ENCODE peak calls at places on chromosomes 1 and 21, in ten cellular contexts. B, X, P, E, G, O, H, K, N and Q are unnamed samples.

GRCh38 chr1:214282696-214283225 is 1.8 kb downstream of the SMYD2 start:
- DNase-seq in B (no peak), X (no peak), P (no peak), E (no peak), G (no peak), O (no peak), H (no peak), K (no peak), N (no peak), Q (no peak)

GRCh38 chr21:45403133-45403824 is 1.7 kb upstream of the COL18A1 start:
- DNase-seq in B (no peak), X (no peak), P (no peak), E (no peak), G (no peak), O (no peak), H (peak; percentile 24), K (no peak), N (no peak), Q (no peak)

GRCh38 chr1:222909586-222909985 is 94.7 kb downstream of the DISP1 start:
- DNase-seq in B (peak; percentile 72), X (no peak), P (no peak), E (peak; percentile 73), G (no peak), O (no peak), H (no peak), K (no peak), N (peak; percentile 9), Q (no peak)

GRCh38 chr1:14538335-14538734 is 60.1 kb upstream of the KAZN start:
- DNase-seq in B (no peak), X (no peak), P (no peak), E (no peak), G (no peak), O (no peak), H (no peak), K (no peak), N (no peak), Q (no peak)

GRCh38 chr1:153538315-153538821 is 2.4 kb downstream of the S100A5 start:
- DNase-seq in B (peak; percentile 43), X (no peak), P (peak; percentile 51), E (no peak), G (no peak), O (no peak), H (no peak), K (peak; percentile 94), N (no peak), Q (no peak)

GRCh38 chr1:34928865-34929496 is 469 bp downstream of the DLGAP3 start:
- DNase-seq in B (no peak), X (no peak), P (peak; percentile 35), E (no peak), G (no peak), O (no peak), H (no peak), K (peak; percentile 4), N (no peak), Q (no peak)

GRCh38 chr21:45285266-45285931 is 2.3 kb downstream of the POFUT2 start:
- DNase-seq in B (no peak), X (no peak), P (no peak), E (no peak), G (peak; percentile 36), O (no peak), H (peak; percentile 30), K (no peak), N (no peak), Q (peak; percentile 67)

GRCh38 chr21:41703857-41704501 is 62.9 kb downstream of the RIPK4 start:
- DNase-seq in B (no peak), X (no peak), P (no peak), E (no peak), G (no peak), O (no peak), H (no peak), K (peak; percentile 87), N (no peak), Q (no peak)

GRCh38 chr21:25297117-25297516 is 310.2 kb downstream of the MRPL39 start:
- DNase-seq in B (no peak), X (no peak), P (no peak), E (no peak), G (no peak), O (no peak), H (no peak), K (no peak), N (no peak), Q (no peak)

GRCh38 chr1:32902535-32902920 is 1.3 kb upstream of the TMEM54 start:
- DNase-seq in B (no peak), X (no peak), P (no peak), E (no peak), G (no peak), O (no peak), H (no peak), K (no peak), N (no peak), Q (no peak)

GRCh38 chr1:58792851-58793250 is 9.0 kb upstream of the JUN start:
- DNase-seq in B (no peak), X (no peak), P (no peak), E (no peak), G (no peak), O (no peak), H (no peak), K (no peak), N (no peak), Q (no peak)

GRCh38 chr1:170534626-170535147 is 2.7 kb downstream of the GORAB start:
- DNase-seq in B (no peak), X (no peak), P (no peak), E (no peak), G (no peak), O (no peak), H (no peak), K (no peak), N (no peak), Q (no peak)

DNA sequence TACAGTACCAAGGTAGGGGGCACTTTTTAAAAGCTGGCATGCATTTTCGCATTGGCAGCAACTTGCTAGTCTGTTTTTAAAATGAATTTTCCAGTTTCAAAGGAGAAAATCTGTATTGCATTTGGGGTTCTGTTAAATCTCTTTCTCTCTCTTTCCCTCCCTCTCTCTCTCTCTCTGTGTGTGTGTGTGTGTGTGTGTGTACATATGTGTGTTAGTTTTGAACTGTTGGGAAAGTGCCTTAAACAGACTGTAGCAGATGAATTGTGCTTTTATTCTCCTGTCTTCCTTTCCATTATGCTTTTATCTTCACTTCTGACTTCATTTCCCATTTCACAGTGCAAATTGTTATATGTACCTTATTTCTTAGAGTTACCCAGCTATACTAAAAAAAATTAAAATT is 7.3 kb downstream of the NIBAN1 start:
- DNase-seq in B (no peak), X (no peak), P (no peak), E (no peak), G (no peak), O (no peak), H (no peak), K (no peak), N (no peak), Q (no peak)
- H3K4me3 ChIP-seq in B (no peak overlapping the region), X (no peak overlapping the region), P (no peak overlapping the region), E (no peak overlapping the region), G (no peak overlapping the region), O (no peak overlapping the region), H (no peak overlapping the region), K (no peak overlapping the region), N (no peak overlapping the region), Q (no peak overlapping the region)

GRCh38 chr1:114581335-114582287 is at the start of gene BCAS2:
- DNase-seq in B (peak; percentile 99), X (peak; percentile 99), P (peak; percentile 97), E (peak; percentile 99), G (peak; percentile 95), O (peak; percentile 96), H (peak; percentile 97), K (peak; percentile 97), N (peak; percentile 98), Q (peak; percentile 98)
- TF ChIP-seq CTCF in B (no peak), X (no peak), P (no peak), E (no peak), G (no peak), O (no peak), H (no peak), K (no peak), N (no peak), Q (no peak)

GRCh38 chr1:233480198-233480597 is 133.7 kb upstream of the KCNK1 start:
- DNase-seq in B (no peak), X (no peak), P (no peak), E (no peak), G (no peak), O (no peak), H (no peak), K (no peak), N (no peak), Q (no peak)

GRCh38 chr1:233477359-233477758 is 136.5 kb upstream of the KCNK1 start:
- DNase-seq in B (no peak), X (no peak), P (no peak), E (no peak), G (no peak), O (no peak), H (no peak), K (no peak), N (no peak), Q (no peak)

GRCh38 chr1:233479026-233479890 is 134.6 kb upstream of the KCNK1 start:
- DNase-seq in B (no peak), X (no peak), P (no peak), E (no peak), G (no peak), O (no peak), H (no peak), K (no peak), N (no peak), Q (no peak)

GRCh38 chr1:233482388-233482787 is 131.5 kb upstream of the KCNK1 start:
- DNase-seq in B (no peak), X (no peak), P (no peak), E (no peak), G (no peak), O (no peak), H (no peak), K (no peak), N (no peak), Q (no peak)

DNA sequence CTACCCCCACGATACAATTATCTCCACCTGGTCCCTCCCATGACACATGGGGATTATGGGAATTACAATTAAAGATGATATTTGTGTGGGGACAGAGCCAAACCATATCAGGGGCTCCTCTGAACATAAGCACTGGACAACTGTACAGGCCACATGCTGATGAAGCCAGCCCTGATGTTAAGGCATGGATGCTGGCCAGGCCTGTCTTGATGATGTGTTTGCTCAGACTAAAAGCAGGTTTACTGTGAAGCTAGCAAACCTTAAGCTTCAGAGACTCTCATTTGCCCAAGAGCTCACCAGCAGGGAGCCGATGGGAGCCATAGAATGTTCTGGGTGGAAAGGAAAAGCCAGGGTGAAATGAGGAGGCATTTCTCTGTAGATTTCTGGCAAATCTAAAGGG is 135.3 kb upstream of the KCNK1 start:
- DNase-seq in B (no peak), X (no peak), P (no peak), E (no peak), G (no peak), O (no peak), H (no peak), K (no peak), N (no peak), Q (no peak)
- H3K4me3 ChIP-seq in B (no peak overlapping the region), X (no peak overlapping the region), P (no peak overlapping the region), E (no peak overlapping the region), G (no peak overlapping the region), O (no peak overlapping the region), H (no peak overlapping the region), K (no peak overlapping the region), N (no peak overlapping the region), Q (no peak overlapping the region)

DNA sequence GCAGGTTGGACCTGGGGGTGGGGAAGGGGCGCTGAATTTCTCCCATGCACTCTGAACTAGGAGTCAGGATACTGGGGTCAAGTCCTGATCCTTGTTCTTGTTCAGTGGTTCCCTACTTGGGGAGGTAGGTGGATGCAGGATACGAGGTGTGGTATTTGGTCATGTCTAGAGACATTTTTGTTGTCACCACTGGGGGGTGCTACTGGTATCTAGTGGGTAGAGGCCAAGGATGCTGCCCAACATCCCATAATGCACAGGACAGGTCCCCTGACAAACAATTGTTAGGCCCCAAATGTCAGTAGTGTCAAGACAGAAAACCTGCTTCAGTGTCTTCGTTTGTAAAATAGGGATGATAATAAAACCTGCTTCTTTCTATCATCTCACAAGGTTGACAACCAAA is 259.0 kb upstream of the FOXD3 start:
- DNase-seq in B (no peak), X (no peak), P (no peak), E (no peak), G (no peak), O (no peak), H (no peak), K (peak; percentile 23), N (peak; percentile 6), Q (no peak)
- TF ChIP-seq CTCF in B (no peak), X (no peak), P (no peak), E (no peak), G (peak; percentile 22), O (no peak), H (no peak), K (no peak), N (no peak), Q (no peak)